ENCODE peak calls at places on chromosomes 3 and 15, in eight cellular contexts. B is cardiac fibroblast, F is pulmonary artery endothelial cell, S is SW480, G is hypothalamus, W is GM23248, U is NCI-H69, P is stomach. K is an unnamed sample.

GRCh38 chr15:51756482-51756881 is 5.1 kb downstream of the TMOD2 start:
- DNase-seq in B (no peak), F (no peak), S (no peak), G (no peak), W (no peak), U (no peak), P (no peak), K (no peak)

GRCh38 chr15:67048281-67049279 is 16.8 kb upstream of the SMAD3 start:
- DNase-seq in B (peak), F (no peak), S (peak), G (no peak), W (peak), U (no peak), P (peak), K (peak)

GRCh38 chr15:28125673-28126651 is 26.8 kb upstream of the OCA2 start:
- DNase-seq in B (peak), F (peak), S (peak), G (no peak), W (peak), U (peak), P (no peak), K (no peak)

GRCh38 chr15:92618121-92618520 is 37.5 kb downstream of the FAM174B start:
- DNase-seq in B (no peak), F (no peak), S (no peak), G (no peak), W (no peak), U (peak), P (peak), K (no peak)

GRCh38 chr3:57918123-57918837 is 89.9 kb upstream of the FLNB start:
- DNase-seq in B (peak), F (no peak), S (no peak), G (no peak), W (peak), U (no peak), P (no peak), K (no peak)

GRCh38 chr3:40042752-40043443 is 233.5 kb downstream of the MYRIP start:
- DNase-seq in B (peak), F (peak), S (no peak), G (no peak), W (peak), U (peak), P (no peak), K (no peak)

GRCh38 chr15:63553388-63553791 is 43.8 kb upstream of the FBXL22 start:
- DNase-seq in B (peak), F (peak), S (peak), G (no peak), W (peak), U (peak), P (peak), K (peak)

GRCh38 chr3:194386066-194386465 is 13.0 kb downstream of the GP5 start:
- DNase-seq in B (no peak), F (no peak), S (no peak), G (no peak), W (no peak), U (no peak), P (no peak), K (no peak)

GRCh38 chr3:157130881-157131251 is 29.1 kb downstream of the CCNL1 start:
- DNase-seq in B (no peak), F (no peak), S (peak), G (no peak), W (no peak), U (peak), P (no peak), K (no peak)

GRCh38 chr15:90266061-90266431 is 574 bp downstream of the NGRN start:
- DNase-seq in B (peak), F (no peak), S (no peak), G (no peak), W (peak), U (peak), P (peak), K (no peak)

GRCh38 chr3:134447371-134447770 is 38.4 kb downstream of the ANAPC13 start:
- DNase-seq in B (no peak), F (no peak), S (no peak), G (no peak), W (no peak), U (no peak), P (no peak), K (no peak)